ENCODE peak calls at places on chromosomes 2 and 18, in nine cellular contexts. V, E, N, O, W, Z, G, I and K are unnamed samples.

GRCh38 chr2:228600265-228600664 is 418.8 kb upstream of the SPHKAP start:
- DNase-seq in V (no peak), O (no peak), N (no peak), W (no peak), G (no peak), I (no peak), E (peak), Z (no peak), K (no peak)

GRCh38 chr18:3100498-3101132 is 87.7 kb upstream of the LPIN2 start:
- DNase-seq in G (no peak), W (no peak), O (no peak), V (no peak), E (no peak), N (no peak), Z (no peak), I (no peak), K (no peak)

GRCh38 chr18:29181151-29181901 is 1004.4 kb upstream of the CDH2 start:
- DNase-seq in G (no peak), O (no peak), I (no peak), E (peak), V (no peak), Z (no peak), W (no peak), N (no peak), K (no peak)

GRCh38 chr2:31207790-31208189 is 9.5 kb downstream of the CAPN14 start:
- DNase-seq in E (no peak), V (no peak), O (no peak), Z (no peak), W (no peak), N (no peak), G (no peak), I (no peak), K (no peak)

GRCh38 chr2:7530001-7530400 is 612.8 kb downstream of the RNF144A start:
- DNase-seq in N (no peak), I (no peak), W (no peak), Z (no peak), G (no peak), V (no peak), E (no peak), O (no peak), K (no peak)

GRCh38 chr2:187544371-187545080 is 9.7 kb downstream of the TFPI start:
- DNase-seq in V (no peak), Z (no peak), E (no peak), W (no peak), I (peak), O (no peak), G (no peak), N (no peak), K (no peak)

GRCh38 chr18:31100598-31101147 is 1.5 kb downstream of the DSC2 start:
- DNase-seq in W (no peak), E (no peak), V (no peak), N (no peak), I (peak), O (no peak), G (no peak), Z (no peak), K (no peak)

GRCh38 chr2:183010112-183010511 is 28.1 kb downstream of the NCKAP1 start:
- DNase-seq in Z (no peak), O (no peak), V (no peak), E (no peak), N (no peak), G (no peak), W (no peak), I (peak), K (peak)

GRCh38 chr2:144325086-144325485 is 194.8 kb downstream of the ZEB2 start:
- DNase-seq in I (no peak), E (no peak), Z (peak), G (no peak), W (peak), N (no peak), O (no peak), V (peak), K (no peak)

GRCh38 chr18:44826418-44827259 is 146.0 kb downstream of the SETBP1 start:
- DNase-seq in N (peak), W (no peak), G (peak), E (peak), V (no peak), I (peak), Z (no peak), O (no peak), K (no peak)

GRCh38 chr2:208083807-208084206 is 40.5 kb downstream of the CRYGD start:
- DNase-seq in V (no peak), Z (no peak), W (no peak), O (no peak), N (no peak), I (no peak), G (no peak), E (no peak), K (no peak)

GRCh38 chr2:54013996-54014395 is 43.2 kb upstream of the PSME4 start:
- DNase-seq in W (no peak), I (no peak), E (no peak), N (no peak), V (no peak), G (no peak), O (no peak), Z (no peak), K (no peak)

GRCh38 chr2:235931676-235932075 is 236.5 kb downstream of the GBX2 start:
- DNase-seq in Z (no peak), V (no peak), W (no peak), N (no peak), O (no peak), I (no peak), G (no peak), E (no peak), K (no peak)

GRCh38 chr2:129585760-129586159 is 393.7 kb upstream of the RAB6C start:
- DNase-seq in V (no peak), N (no peak), E (no peak), Z (no peak), O (no peak), G (no peak), W (no peak), I (no peak), K (no peak)

GRCh38 chr2:11019614-11020013 is 107.9 kb downstream of the KCNF1 start:
- DNase-seq in I (no peak), O (no peak), Z (no peak), V (no peak), E (no peak), N (no peak), W (no peak), G (no peak), K (no peak)

GRCh38 chr2:191436368-191437055 is 191.3 kb downstream of the MYO1B start:
- DNase-seq in N (no peak), Z (no peak), O (no peak), G (no peak), W (no peak), V (no peak), E (no peak), I (no peak), K (no peak)

GRCh38 chr18:33369711-33370449 is 70.6 kb downstream of the CCDC178 start:
- DNase-seq in G (no peak), O (no peak), E (no peak), N (peak), W (no peak), I (no peak), V (no peak), Z (no peak), K (no peak)

GRCh38 chr18:63237911-63238710 is 81.5 kb downstream of the BCL2 start:
- DNase-seq in W (no peak), V (no peak), E (peak), Z (no peak), G (peak), I (peak), N (no peak), O (no peak), K (peak)

GRCh38 chr18:23573948-23574431 is 12.3 kb downstream of the NPC1 start:
- DNase-seq in E (peak), Z (peak), O (no peak), G (no peak), W (peak), N (no peak), I (no peak), V (peak), K (no peak)

GRCh38 chr2:191051825-191052778 is 38.1 kb upstream of the STAT1 start:
- DNase-seq in O (no peak), V (no peak), I (no peak), N (peak), W (no peak), G (no peak), Z (no peak), E (peak), K (no peak)